ENCODE peak calls at places on chromosomes 16 and 17, in eight cellular contexts. B is body of pancreas; E is effector memory CD4-positive, alpha-beta T cell; M is endodermal cell; T is IMR-90; F is ovary; J is HAP-1; O is A549. Q is an unnamed sample.

GRCh38 chr16:1991135-1991551 is 1.4 kb downstream of the SYNGR3 start:
- DNase-seq in B (no peak), E (peak; percentile 50), M (peak; percentile 69), T (no peak), F (no peak), J (no peak), O (no peak), Q (no peak)

GRCh38 chr17:63138713-63139112 is 172.7 kb downstream of the TANC2 start:
- DNase-seq in B (no peak), E (no peak), M (no peak), T (peak; percentile 57), F (no peak), J (no peak), O (no peak), Q (no peak)

GRCh38 chr17:40561294-40561870 is 3.9 kb downstream of the CCR7 start:
- DNase-seq in B (no peak), E (no peak), M (no peak), T (no peak), F (no peak), J (no peak), O (no peak), Q (no peak)

GRCh38 chr17:18267927-18268711 is 7.7 kb downstream of the MIEF2 start:
- DNase-seq in B (no peak), E (no peak), M (peak; percentile 94), T (peak; percentile 73), F (no peak), J (no peak), O (no peak), Q (no peak)

GRCh38 chr16:69793521-69793920 is 31.4 kb downstream of the WWP2 start:
- DNase-seq in B (no peak), E (no peak), M (no peak), T (no peak), F (no peak), J (no peak), O (no peak), Q (no peak)

GRCh38 chr16:85888405-85889331 is 10.3 kb upstream of the IRF8 start:
- DNase-seq in B (no peak), E (no peak), M (no peak), T (peak; percentile 65), F (no peak), J (no peak), O (peak; percentile 67), Q (no peak)

GRCh38 chr17:29292992-29293889 is 707 bp downstream of the NUFIP2 start:
- DNase-seq in B (peak; percentile 72), E (peak; percentile 49), M (peak; percentile 92), T (peak; percentile 34), F (peak; percentile 47), J (peak; percentile 40), O (peak; percentile 61), Q (peak; percentile 24)

GRCh38 chr17:20206068-20206467 is 196.9 kb downstream of the SPECC1 start:
- DNase-seq in B (no peak), E (no peak), M (peak; percentile 41), T (no peak), F (no peak), J (no peak), O (peak; percentile 74), Q (no peak)

GRCh38 chr16:11356573-11357331 is 11.5 kb downstream of the RMI2 start:
- DNase-seq in B (peak; percentile 72), E (peak; percentile 39), M (peak; percentile 92), T (peak; percentile 61), F (peak; percentile 70), J (peak; percentile 37), O (peak; percentile 58), Q (peak; percentile 21)

GRCh38 chr17:33291248-33292183 is 1.6 kb downstream of the ASIC2 start:
- DNase-seq in B (no peak), E (no peak), M (peak; percentile 91), T (peak; percentile 31), F (no peak), J (no peak), O (peak; percentile 66), Q (no peak)

GRCh38 chr16:11349599-11350276 is 4.5 kb downstream of the RMI2 start:
- DNase-seq in B (peak; percentile 68), E (no peak), M (no peak), T (peak; percentile 92), F (peak; percentile 46), J (no peak), O (no peak), Q (no peak)

GRCh38 chr17:32357615-32358014 is 7.7 kb downstream of the ZNF207 start:
- DNase-seq in B (no peak), E (no peak), M (no peak), T (no peak), F (no peak), J (no peak), O (no peak), Q (no peak)

GRCh38 chr17:57995076-57995956 is 7.3 kb upstream of the VEZF1 start:
- DNase-seq in B (peak; percentile 80), E (peak; percentile 33), M (peak; percentile 91), T (peak; percentile 81), F (peak; percentile 42), J (peak; percentile 76), O (peak; percentile 87), Q (peak; percentile 17)

GRCh38 chr17:35021520-35022380 is 41.4 kb downstream of the LIG3 start:
- DNase-seq in B (no peak), E (no peak), M (no peak), T (no peak), F (no peak), J (no peak), O (no peak), Q (no peak)

GRCh38 chr17:50904522-50905459 is 38.6 kb upstream of the TOB1 start:
- DNase-seq in B (peak; percentile 89), E (no peak), M (peak; percentile 79), T (no peak), F (peak; percentile 62), J (no peak), O (no peak), Q (no peak)

GRCh38 chr16:67296422-67296821 is 17.1 kb downstream of the PLEKHG4 start:
- DNase-seq in B (no peak), E (no peak), M (no peak), T (peak; percentile 92), F (no peak), J (no peak), O (no peak), Q (no peak)

GRCh38 chr17:81447331-81447933 is 52.2 kb downstream of the BAHCC1 start:
- DNase-seq in B (no peak), E (no peak), M (no peak), T (no peak), F (no peak), J (no peak), O (no peak), Q (no peak)

GRCh38 chr17:56031636-56032035 is 121.6 kb upstream of the ANKFN1 start:
- DNase-seq in B (no peak), E (no peak), M (no peak), T (no peak), F (no peak), J (no peak), O (no peak), Q (no peak)

GRCh38 chr17:60604686-60605334 is 4.8 kb downstream of the PPM1D start:
- DNase-seq in B (peak; percentile 24), E (no peak), M (no peak), T (peak; percentile 51), F (no peak), J (no peak), O (no peak), Q (no peak)

GRCh38 chr16:66952430-66953139 is 8.5 kb upstream of the CES3 start:
- DNase-seq in B (no peak), E (no peak), M (no peak), T (no peak), F (no peak), J (peak; percentile 75), O (no peak), Q (no peak)

DNA sequence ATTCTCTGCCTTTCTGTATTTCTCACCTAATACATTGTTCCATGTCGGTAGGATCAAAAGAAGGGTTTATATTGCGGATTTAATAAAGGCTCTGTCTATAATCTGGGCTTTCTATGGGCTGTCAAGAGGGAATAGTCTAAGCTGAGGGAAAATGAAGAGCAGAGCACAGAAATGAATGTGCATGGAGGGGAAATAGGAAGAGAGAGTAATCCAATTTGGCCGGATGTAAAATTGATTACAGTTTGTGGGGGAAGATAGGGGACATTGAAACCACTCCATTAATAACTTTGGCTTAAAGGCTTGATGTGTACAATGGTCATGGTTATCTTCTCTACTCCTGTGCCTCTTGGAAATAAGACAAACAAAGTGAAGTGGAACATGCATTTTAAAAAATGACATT is 334.2 kb upstream of the CDH8 start:
- DNase-seq in B (no peak), E (no peak), M (no peak), T (no peak), F (no peak), J (no peak), O (no peak), Q (no peak)
- H3K9me3 ChIP-seq in B (no peaks in the 10 kb centered on the region), E (peaks cover 6% of the 10 kb centered on the region), M (no peaks in the 10 kb centered on the region), T (no peaks in the 10 kb centered on the region), F (no peaks in the 10 kb centered on the region), J (no peaks in the 10 kb centered on the region), O (no peaks in the 10 kb centered on the region), Q (no peaks in the 10 kb centered on the region)

GRCh38 chr17:82944990-82945389 is 105.2 kb upstream of the ZNF750 start:
- DNase-seq in B (no peak), E (no peak), M (no peak), T (no peak), F (no peak), J (no peak), O (no peak), Q (no peak)
- H3K9me3 ChIP-seq in B (peaks cover 9% of the 10 kb centered on the region), E (peaks cover 13% of the 10 kb centered on the region), M (peaks cover 70% of the 10 kb centered on the region), T (peaks cover 49% of the 10 kb centered on the region), F (peaks cover 2% of the 10 kb centered on the region), J (peaks cover 14% of the 10 kb centered on the region), O (peaks cover 69% of the 10 kb centered on the region), Q (peaks cover 11% of the 10 kb centered on the region)

GRCh38 chr16:35214840-35215239 is 1755.4 kb downstream of the TP53TG3F start:
- DNase-seq in B (no peak), E (no peak), M (no peak), T (no peak), F (no peak), J (no peak), O (no peak), Q (no peak)
- H3K9me3 ChIP-seq in B (no peaks in the 10 kb centered on the region), E (no peaks in the 10 kb centered on the region), M (peaks cover 70% of the 10 kb centered on the region), T (peaks cover 3% of the 10 kb centered on the region), F (no peaks in the 10 kb centered on the region), J (no peaks in the 10 kb centered on the region), O (no peaks in the 10 kb centered on the region), Q (no peaks in the 10 kb centered on the region)

GRCh38 chr16:79007614-79008013 is 592.9 kb downstream of the MAF start:
- DNase-seq in B (no peak), E (no peak), M (no peak), T (no peak), F (no peak), J (no peak), O (no peak), Q (no peak)
- H3K9me3 ChIP-seq in B (no peaks in the 10 kb centered on the region), E (no peaks in the 10 kb centered on the region), M (no peaks in the 10 kb centered on the region), T (peaks cover 55% of the 10 kb centered on the region), F (no peaks in the 10 kb centered on the region), J (no peaks in the 10 kb centered on the region), O (no peaks in the 10 kb centered on the region), Q (no peaks in the 10 kb centered on the region)

GRCh38 chr16:88289001-88289400 is 93.8 kb upstream of the ZNF469 start:
- DNase-seq in B (no peak), E (no peak), M (no peak), T (no peak), F (no peak), J (no peak), O (no peak), Q (no peak)
- H3K9me3 ChIP-seq in B (peaks cover 4% of the 10 kb centered on the region), E (peaks cover 5% of the 10 kb centered on the region), M (peaks cover 29% of the 10 kb centered on the region), T (peaks cover 14% of the 10 kb centered on the region), F (peaks cover 5% of the 10 kb centered on the region), J (no peaks in the 10 kb centered on the region), O (peaks cover 67% of the 10 kb centered on the region), Q (no peaks in the 10 kb centered on the region)